ENCODE peak calls at places on chromosome 1, in six cellular contexts. Z, X, K, T, B and C are unnamed samples.

GRCh38 chr1:36924282-36924791 is 110.0 kb downstream of the GRIK3 start:
- DNase-seq in Z (peak; percentile 49), X (no peak), K (peak; percentile 32), T (no peak), B (no peak), C (no peak)

GRCh38 chr1:56533197-56533596 is 46.2 kb downstream of the PLPP3 start:
- DNase-seq in Z (no peak), X (no peak), K (no peak), T (no peak), B (no peak), C (no peak)

GRCh38 chr1:83747853-83748482 is 251.0 kb downstream of the TTLL7 start:
- DNase-seq in Z (no peak), X (no peak), K (no peak), T (no peak), B (peak; percentile 10), C (no peak)

GRCh38 chr1:65958561-65959350 is 166.1 kb downstream of the PDE4B start:
- DNase-seq in Z (no peak), X (no peak), K (no peak), T (no peak), B (no peak), C (peak; percentile 4)

GRCh38 chr1:150528997-150529396 is 13.4 kb downstream of the FALEC start:
- DNase-seq in Z (no peak), X (no peak), K (no peak), T (no peak), B (no peak), C (no peak)

GRCh38 chr1:161021168-161021958 is 411 bp upstream of the F11R start:
- DNase-seq in Z (peak; percentile 82), X (peak; percentile 92), K (peak; percentile 83), T (peak; percentile 98), B (no peak), C (peak; percentile 87)

GRCh38 chr1:35660581-35661473 is 19.5 kb upstream of the PSMB2 start:
- DNase-seq in Z (no peak), X (no peak), K (no peak), T (no peak), B (no peak), C (no peak)

GRCh38 chr1:156464335-156464734 is 36.2 kb downstream of the MEF2D start:
- DNase-seq in Z (no peak), X (no peak), K (no peak), T (no peak), B (no peak), C (no peak)

GRCh38 chr1:30816211-30817082 is 58.9 kb upstream of the LAPTM5 start:
- DNase-seq in Z (peak; percentile 77), X (no peak), K (peak; percentile 41), T (no peak), B (peak; percentile 77), C (peak; percentile 94)

GRCh38 chr1:57633055-57633454 is 209.2 kb upstream of the DAB1 start:
- DNase-seq in Z (no peak), X (no peak), K (no peak), T (no peak), B (no peak), C (no peak)

GRCh38 chr1:197774691-197775281 is 494 bp downstream of the DENND1B start:
- DNase-seq in Z (peak; percentile 69), X (peak; percentile 80), K (peak; percentile 53), T (peak; percentile 69), B (no peak), C (no peak)

GRCh38 chr1:23422313-23422877 is 2.2 kb downstream of the TCEA3 start:
- DNase-seq in Z (peak; percentile 74), X (no peak), K (peak; percentile 83), T (peak; percentile 84), B (no peak), C (no peak)

GRCh38 chr1:41891403-41891896 is 27.3 kb downstream of the HIVEP3 start:
- DNase-seq in Z (peak; percentile 36), X (no peak), K (no peak), T (peak; percentile 67), B (no peak), C (no peak)

GRCh38 chr1:89910780-89911179 is 84.1 kb upstream of the ZNF326 start:
- DNase-seq in Z (no peak), X (no peak), K (no peak), T (no peak), B (peak; percentile 63), C (no peak)

GRCh38 chr1:100250264-100250663 is 630 bp upstream of the DBT start:
- DNase-seq in Z (no peak), X (no peak), K (no peak), T (no peak), B (no peak), C (no peak)

GRCh38 chr1:181608951-181609350 is 125.6 kb downstream of the CACNA1E start:
- DNase-seq in Z (no peak), X (no peak), K (no peak), T (no peak), B (no peak), C (no peak)

GRCh38 chr1:83129107-83129506 is 869.8 kb downstream of the TTLL7 start:
- DNase-seq in Z (no peak), X (no peak), K (no peak), T (no peak), B (no peak), C (no peak)

GRCh38 chr1:43541721-43542401 is 11.2 kb downstream of the PTPRF start:
- DNase-seq in Z (peak; percentile 70), X (no peak), K (peak; percentile 72), T (peak; percentile 88), B (no peak), C (no peak)

GRCh38 chr1:65393345-65393744 is 27.1 kb upstream of the LEPR start:
- DNase-seq in Z (no peak), X (no peak), K (no peak), T (no peak), B (no peak), C (no peak)

GRCh38 chr1:86155807-86156561 is 588 bp downstream of the COL24A1 start:
- DNase-seq in Z (peak; percentile 30), X (peak; percentile 74), K (peak; percentile 35), T (no peak), B (no peak), C (no peak)

GRCh38 chr1:10398278-10398733 is 558 bp upstream of the PGD start:
- DNase-seq in Z (no peak), X (no peak), K (no peak), T (no peak), B (no peak), C (no peak)

GRCh38 chr1:201831371-201831770 is 2.4 kb downstream of the IPO9 start:
- DNase-seq in Z (no peak), X (no peak), K (no peak), T (no peak), B (no peak), C (no peak)

GRCh38 chr1:203536575-203536974 is 42.6 kb downstream of the OPTC start:
- DNase-seq in Z (no peak), X (no peak), K (no peak), T (no peak), B (no peak), C (no peak)

GRCh38 chr1:23331713-23332112 is 12.4 kb downstream of the HNRNPR start:
- DNase-seq in Z (no peak), X (no peak), K (no peak), T (no peak), B (no peak), C (no peak)

GRCh38 chr1:24351247-24351646 is 32.1 kb downstream of the GRHL3 start:
- DNase-seq in Z (no peak), X (no peak), K (no peak), T (no peak), B (no peak), C (no peak)

GRCh38 chr1:160219062-160219929 is 14.1 kb downstream of the PEA15 start:
- DNase-seq in Z (peak; percentile 67), X (no peak), K (peak; percentile 62), T (peak; percentile 57), B (peak; percentile 50), C (peak; percentile 23)

DNA sequence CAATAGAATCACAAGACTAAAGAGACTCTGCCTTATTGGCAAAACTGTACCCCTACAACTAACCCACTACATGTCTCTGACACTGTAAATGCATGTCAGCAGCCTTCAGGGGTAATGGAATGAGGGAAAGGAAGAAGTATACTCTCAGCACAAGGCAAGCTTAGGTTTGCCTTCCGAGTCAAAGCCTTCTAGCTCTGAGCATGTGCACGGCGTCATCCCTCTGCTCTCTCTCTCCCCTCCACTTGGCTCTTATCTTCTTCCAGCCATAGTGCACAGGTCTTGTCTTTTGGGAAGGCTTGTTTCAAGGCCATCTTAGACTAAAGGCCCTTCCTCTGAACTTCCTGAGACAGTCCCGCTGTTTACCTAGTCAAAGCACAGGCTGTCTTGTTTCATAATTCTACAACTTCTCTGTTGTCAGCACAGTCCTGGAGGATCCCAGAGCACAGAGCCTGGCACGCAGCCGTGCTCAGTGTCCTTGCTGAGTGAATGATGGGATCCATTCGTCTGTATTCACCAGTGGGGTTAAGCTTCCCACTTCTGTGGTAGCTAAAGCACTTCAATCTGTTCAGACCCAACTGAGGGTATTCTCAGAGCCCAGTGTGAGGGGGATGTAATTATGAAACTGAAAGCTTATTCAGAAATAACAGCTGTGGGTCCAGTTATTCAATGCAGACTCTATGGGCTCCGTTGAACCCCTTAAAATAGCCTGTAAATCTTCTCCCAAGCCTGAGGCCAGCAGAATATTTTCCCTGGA is 166.5 kb upstream of the PLD5 start:
- DNase-seq in Z (no peak), X (no peak), K (peak; percentile 38), T (no peak), B (no peak), C (no peak)
- H3K36me3 ChIP-seq in Z (no peaks in the 10 kb centered on the region), X (no peaks in the 10 kb centered on the region), K (no peaks in the 10 kb centered on the region), T (no peaks in the 10 kb centered on the region), B (no peaks in the 10 kb centered on the region), C (no peaks in the 10 kb centered on the region)

GRCh38 chr1:227322376-227322775 is 4.1 kb upstream of the CDC42BPA start:
- DNase-seq in Z (no peak), X (no peak), K (no peak), T (no peak), B (no peak), C (no peak)
- H3K4me3 ChIP-seq in Z (no peak overlapping the region), X (no peak overlapping the region), K (no peak overlapping the region), T (peak overlapping the region; percentile 40), B (no peak overlapping the region), C (no peak overlapping the region)

GRCh38 chr1:22018583-22019559 is 17.4 kb downstream of the CELA3A start:
- DNase-seq in Z (peak; percentile 33), X (no peak), K (no peak), T (peak; percentile 87), B (no peak), C (peak; percentile 88)
- TF ChIP-seq CTCF in Z (no peak), X (no peak), K (no peak), T (peak; percentile 12), B (peak; percentile 48), C (peak; percentile 42)

GRCh38 chr1:108695515-108695914 is 3.4 kb downstream of the PRPF38B start:
- DNase-seq in Z (no peak), X (no peak), K (no peak), T (no peak), B (no peak), C (no peak)
- H3K36me3 ChIP-seq in Z (peaks cover 53% of the 10 kb centered on the region), X (peaks cover 38% of the 10 kb centered on the region), K (no peaks in the 10 kb centered on the region), T (peaks cover 51% of the 10 kb centered on the region), B (peaks cover 12% of the 10 kb centered on the region), C (peaks cover 1% of the 10 kb centered on the region)

DNA sequence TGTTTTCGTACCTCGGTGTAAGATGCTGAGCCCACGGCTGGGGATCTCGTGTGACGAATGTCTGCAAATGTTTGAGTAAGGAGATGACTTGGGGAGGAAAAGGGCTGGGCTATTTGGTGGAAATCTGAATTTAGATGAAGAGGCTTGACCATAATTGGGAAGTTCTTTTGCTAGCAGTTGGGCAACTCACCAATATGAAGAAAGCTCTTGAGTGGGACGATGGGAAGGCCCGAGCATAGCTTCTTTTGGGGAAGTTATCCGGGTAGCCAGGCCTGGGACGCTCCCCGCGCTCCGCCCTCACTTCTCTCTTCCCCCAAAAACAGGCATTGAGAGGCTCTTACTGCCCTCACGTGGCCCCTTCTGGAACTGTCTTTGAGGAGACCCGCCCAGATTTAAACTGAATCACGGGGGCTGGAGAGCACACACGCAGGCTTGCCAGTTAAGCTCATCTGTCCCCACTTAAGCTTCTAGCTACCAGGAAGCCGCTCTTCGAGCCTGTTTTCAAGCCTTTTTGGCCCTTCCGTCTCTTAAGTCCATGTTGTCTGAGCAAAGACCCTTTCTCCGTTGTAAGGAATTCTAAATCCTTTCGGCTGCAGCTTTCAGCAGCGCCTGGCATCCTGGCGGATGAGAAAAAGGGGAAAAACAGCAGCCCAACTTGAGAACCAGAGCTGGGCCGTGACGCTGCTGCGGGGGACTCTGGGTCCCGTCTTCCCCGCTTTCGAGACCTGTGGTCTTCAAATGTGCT is 93.1 kb downstream of the NID1 start:
- DNase-seq in Z (peak; percentile 92), X (peak; percentile 97), K (peak; percentile 92), T (peak; percentile 96), B (peak; percentile 88), C (peak; percentile 52)
- H3K4me3 ChIP-seq in Z (peak overlapping the region; percentile 45), X (peak overlapping the region; percentile 41), K (peak overlapping the region; percentile 34), T (peak overlapping the region; percentile 39), B (peak overlapping the region; percentile 22), C (peak overlapping the region; percentile 21)